ENCODE peak calls at places on chromosomes 1 and 21, in six cellular contexts. R is lower lobe of right lung, W is IMR-90, S is PC-3, M is substantia nigra, P is Panc1. D is an unnamed sample.

GRCh38 chr21:45078877-45079281 is 4.5 kb downstream of the ADARB1 start:
- DNase-seq in P (no peak), S (no peak), R (no peak), M (no peak), W (peak), D (no peak)

GRCh38 chr1:219825355-219825754 is 103.0 kb downstream of the SLC30A10 start:
- DNase-seq in R (no peak), P (no peak), M (no peak), S (no peak), W (no peak), D (no peak)

GRCh38 chr21:38639782-38640750 is 141.8 kb upstream of the ERG start:
- DNase-seq in P (no peak), M (no peak), W (no peak), R (no peak), S (no peak), D (no peak)

GRCh38 chr1:30461640-30462039 is 261.7 kb downstream of the MATN1 start:
- DNase-seq in S (peak), M (no peak), P (no peak), R (no peak), W (no peak), D (no peak)

GRCh38 chr1:178371236-178371635 is 125.5 kb downstream of the CLEC20A start:
- DNase-seq in S (no peak), R (no peak), M (no peak), P (no peak), W (peak), D (no peak)

GRCh38 chr1:181936768-181937581 is 124.5 kb downstream of the ZNF648 start:
- DNase-seq in W (no peak), S (peak), R (peak), P (peak), M (peak), D (peak)

GRCh38 chr1:1779691-1780597 is 1.7 kb upstream of the NADK start:
- DNase-seq in P (no peak), M (no peak), W (peak), R (peak), S (no peak), D (peak)

GRCh38 chr1:71843023-71843422 is 439.3 kb downstream of the NEGR1 start:
- DNase-seq in W (no peak), S (no peak), R (no peak), P (no peak), M (no peak), D (no peak)

GRCh38 chr1:150513275-150513885 is 2.2 kb upstream of the FALEC start:
- DNase-seq in R (peak), M (no peak), W (no peak), P (no peak), S (no peak), D (no peak)

GRCh38 chr1:150563340-150564038 is 14.3 kb downstream of the ADAMTSL4 start:
- DNase-seq in W (peak), M (no peak), P (no peak), R (peak), S (peak), D (peak)

GRCh38 chr21:45632165-45632896 is 11.2 kb upstream of the PCBP3 start:
- DNase-seq in W (no peak), P (no peak), M (no peak), R (no peak), S (no peak), D (no peak)

GRCh38 chr1:85865183-85865582 is 156.9 kb upstream of the ZNHIT6 start:
- DNase-seq in S (no peak), R (no peak), P (no peak), W (peak), M (no peak), D (no peak)

GRCh38 chr1:18940303-18941020 is 16.0 kb downstream of the IFFO2 start:
- DNase-seq in W (peak), R (no peak), M (no peak), S (no peak), P (no peak), D (no peak)

GRCh38 chr1:223538921-223539445 is 126.5 kb downstream of the CAPN8 start:
- DNase-seq in R (no peak), W (no peak), P (no peak), S (no peak), M (no peak), D (no peak)

GRCh38 chr1:245701631-245702030 is 546.8 kb downstream of the KIF26B start:
- DNase-seq in P (no peak), M (no peak), R (no peak), W (no peak), S (no peak), D (no peak)

GRCh38 chr1:1092890-1093609 is 18.9 kb upstream of the RNF223 start:
- DNase-seq in W (no peak), M (no peak), R (peak), P (no peak), S (no peak), D (no peak)

GRCh38 chr1:5758000-5758858 is 234.0 kb downstream of the NPHP4 start:
- DNase-seq in R (no peak), P (no peak), M (no peak), W (no peak), S (no peak), D (no peak)

GRCh38 chr1:188778578-188778977 is 1699.1 kb downstream of the BRINP3 start:
- DNase-seq in W (peak), R (no peak), S (peak), P (no peak), M (no peak), D (no peak)

GRCh38 chr21:17612023-17612564 is 607 bp downstream of the BTG3 start:
- DNase-seq in S (no peak), M (peak), P (no peak), R (peak), W (peak), D (peak)

GRCh38 chr21:44513389-44514217 is 26.4 kb downstream of the KRTAP10-1 start:
- DNase-seq in P (no peak), R (peak), W (no peak), S (peak), M (no peak), D (peak)

GRCh38 chr1:172470149-172470548 is 26.3 kb upstream of the PIGC start:
- DNase-seq in S (peak), W (no peak), M (no peak), R (no peak), P (no peak), D (no peak)

GRCh38 chr1:3339856-3340255 is 114.6 kb upstream of the ARHGEF16 start:
- DNase-seq in R (no peak), W (no peak), S (no peak), M (no peak), P (no peak), D (no peak)

GRCh38 chr1:187078321-187078720 is 249.6 kb downstream of the PLA2G4A start:
- DNase-seq in W (no peak), P (no peak), R (no peak), M (no peak), S (no peak), D (no peak)

GRCh38 chr1:236699366-236699765 is 13.1 kb downstream of the ACTN2 start:
- DNase-seq in W (peak), P (no peak), R (no peak), M (no peak), S (no peak), D (no peak)

GRCh38 chr21:27366846-27367245 is 400.0 kb upstream of the ADAMTS5 start:
- DNase-seq in M (no peak), R (no peak), P (no peak), W (peak), S (no peak), D (no peak)

GRCh38 chr1:34356862-34357261 is 180.2 kb downstream of the C1orf94 start:
- DNase-seq in P (no peak), W (no peak), S (no peak), R (no peak), M (no peak), D (peak)

GRCh38 chr1:12343823-12344487 is 114.1 kb downstream of the VPS13D start:
- DNase-seq in S (no peak), W (no peak), P (no peak), M (no peak), R (no peak), D (no peak)

GRCh38 chr1:118961156-118961555 is 27.0 kb downstream of the TBX15 start:
- DNase-seq in S (peak), W (no peak), M (no peak), P (no peak), R (no peak), D (no peak)

GRCh38 chr1:6674796-6675195 is 26.8 kb downstream of the DNAJC11 start:
- DNase-seq in W (no peak), P (no peak), S (no peak), M (no peak), R (no peak), D (no peak)

GRCh38 chr1:145751491-145752021 is 32.3 kb downstream of the CD160 start:
- DNase-seq in M (no peak), S (peak), R (no peak), P (no peak), W (peak), D (no peak)

GRCh38 chr1:197776348-197777082 is 1.2 kb upstream of the DENND1B start:
- DNase-seq in M (no peak), P (peak), S (peak), W (peak), R (no peak), D (no peak)

GRCh38 chr1:16921391-16922185 is at the start of gene CROCC:
- DNase-seq in R (peak), W (no peak), P (no peak), S (no peak), M (no peak), D (peak)

GRCh38 chr1:96927125-96927524 is 205.5 kb downstream of the PTBP2 start:
- DNase-seq in M (no peak), W (peak), P (no peak), S (no peak), R (no peak), D (no peak)

GRCh38 chr1:73593379-73593778 is 604.6 kb downstream of the LRRIQ3 start:
- DNase-seq in M (no peak), R (no peak), W (no peak), P (peak), S (peak), D (no peak)

GRCh38 chr1:31335007-31335406 is 37.9 kb downstream of the FABP3 start:
- DNase-seq in W (peak), R (no peak), P (peak), M (no peak), S (peak), D (no peak)

GRCh38 chr1:203686091-203686632 is 59.5 kb downstream of the ATP2B4 start:
- DNase-seq in S (peak), W (peak), M (no peak), R (no peak), P (no peak), D (no peak)

DNA sequence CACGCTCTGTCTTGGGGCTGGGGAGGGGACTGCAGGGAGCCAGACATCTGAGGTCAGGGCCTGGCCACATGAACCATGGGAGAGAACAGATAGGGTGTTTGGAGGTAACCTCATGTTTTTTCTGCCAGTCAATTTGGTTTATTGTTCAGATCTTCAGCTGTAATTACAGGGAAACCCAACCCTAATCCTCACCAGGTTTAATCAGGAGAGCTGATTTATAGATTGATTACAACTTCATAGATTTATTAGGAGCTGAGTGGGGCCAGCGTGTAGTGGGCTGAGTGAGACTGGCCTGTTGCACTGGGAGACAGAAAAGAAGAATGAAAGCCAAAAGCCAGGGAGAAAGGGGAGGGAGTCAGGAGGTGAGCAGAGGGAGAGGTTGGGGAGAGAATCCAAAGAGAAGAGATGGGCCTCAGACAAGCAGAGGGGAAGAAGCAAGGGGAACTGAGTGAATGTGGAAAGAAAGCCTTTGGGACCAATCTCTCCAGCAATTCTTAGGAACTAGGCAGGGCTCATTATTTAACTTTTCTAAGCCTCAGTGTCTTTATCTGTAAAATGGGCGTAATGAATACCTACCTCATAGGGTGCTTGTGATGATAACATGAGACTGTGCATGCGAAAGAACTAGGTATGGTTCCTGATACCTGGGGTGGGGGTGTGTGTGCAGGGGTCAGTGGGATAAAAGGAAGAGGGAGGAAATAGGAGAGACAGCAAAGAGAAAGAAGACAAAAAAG is 17.0 kb upstream of the STUM start:
- DNase-seq in S (no peak), W (no peak), M (no peak), P (no peak), R (no peak), D (no peak)
- H3K27ac ChIP-seq in S (no peak), W (no peak), M (no peak), P (no peak), R (no peak), D (no peak)

GRCh38 chr1:202155478-202156021 is 4.9 kb downstream of the PTPN7 start:
- DNase-seq in P (no peak), M (no peak), W (peak), R (peak), S (peak), D (peak)

GRCh38 chr1:202154148-202154765 is 6.1 kb downstream of the PTPN7 start:
- DNase-seq in M (no peak), R (no peak), S (no peak), P (no peak), W (no peak), D (peak)

GRCh38 chr1:202153284-202153683 is 7.1 kb downstream of the PTPN7 start:
- DNase-seq in W (no peak), P (no peak), S (no peak), R (no peak), M (no peak), D (no peak)

GRCh38 chr1:202156590-202156989 is 3.8 kb downstream of the PTPN7 start:
- DNase-seq in S (no peak), W (no peak), M (no peak), R (no peak), P (no peak), D (peak)

DNA sequence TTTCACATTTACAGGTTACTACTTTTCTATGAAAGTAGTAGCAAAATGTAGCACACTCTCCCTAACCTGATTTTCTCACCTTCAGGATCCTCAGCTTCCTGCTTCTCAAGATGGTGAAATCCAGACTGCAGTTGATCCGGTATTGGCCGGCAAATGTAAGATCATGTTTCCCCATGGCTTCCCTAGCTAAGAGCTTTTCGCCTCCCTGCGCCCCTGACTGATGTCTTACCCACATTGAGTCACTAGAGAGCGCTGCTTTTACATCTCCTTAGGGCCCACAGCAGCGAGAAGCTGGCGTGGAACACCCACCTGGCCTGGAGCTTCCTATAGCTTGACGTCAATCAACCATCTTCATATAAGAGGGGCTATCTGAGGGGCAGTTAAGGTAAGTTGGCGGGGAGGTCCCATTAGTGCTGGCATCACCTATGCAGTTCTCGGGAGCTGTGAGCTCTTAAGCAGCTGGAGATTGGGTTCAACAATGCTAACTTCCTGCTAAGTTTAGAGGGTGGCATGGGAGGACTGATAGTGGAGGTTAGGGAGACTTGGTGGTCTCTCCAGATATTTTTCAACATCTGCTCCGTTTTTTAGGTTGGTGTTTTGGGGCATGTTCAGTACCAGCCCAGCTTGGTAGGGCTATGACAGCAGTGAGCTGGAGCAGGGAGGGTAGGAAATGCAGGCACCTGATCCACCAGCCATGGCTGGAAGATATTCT is 5.5 kb downstream of the PTPN7 start:
- DNase-seq in R (peak), P (no peak), S (peak), W (peak), M (no peak), D (no peak)
- H3K27ac ChIP-seq in R (no peak), P (no peak), S (no peak), W (no peak), M (no peak), D (peak)

DNA sequence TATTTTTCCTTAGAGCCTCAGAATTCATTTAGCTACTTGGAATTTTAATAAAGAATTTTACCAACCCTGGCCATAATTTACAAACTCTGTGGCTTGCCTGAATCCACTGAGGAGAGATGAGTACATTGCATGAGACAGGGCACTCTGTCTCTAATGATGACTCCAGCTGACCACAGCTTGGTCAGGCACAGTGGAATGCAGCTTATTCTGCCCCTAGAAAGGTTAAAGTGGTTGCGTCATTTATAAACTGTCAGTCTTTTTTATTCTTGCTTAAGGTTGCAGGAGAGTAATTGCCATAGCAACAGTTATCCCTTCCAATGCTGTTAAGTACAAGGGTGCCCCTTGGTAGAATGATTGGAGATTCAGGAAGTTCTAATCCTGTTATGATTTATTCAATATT is 28.3 kb downstream of the PDE4B start:
- DNase-seq in R (no peak), P (no peak), S (peak), M (no peak), W (peak), D (no peak)
- H3K27ac ChIP-seq in R (no peak), P (no peak), S (no peak), M (no peak), W (no peak), D (no peak)

DNA sequence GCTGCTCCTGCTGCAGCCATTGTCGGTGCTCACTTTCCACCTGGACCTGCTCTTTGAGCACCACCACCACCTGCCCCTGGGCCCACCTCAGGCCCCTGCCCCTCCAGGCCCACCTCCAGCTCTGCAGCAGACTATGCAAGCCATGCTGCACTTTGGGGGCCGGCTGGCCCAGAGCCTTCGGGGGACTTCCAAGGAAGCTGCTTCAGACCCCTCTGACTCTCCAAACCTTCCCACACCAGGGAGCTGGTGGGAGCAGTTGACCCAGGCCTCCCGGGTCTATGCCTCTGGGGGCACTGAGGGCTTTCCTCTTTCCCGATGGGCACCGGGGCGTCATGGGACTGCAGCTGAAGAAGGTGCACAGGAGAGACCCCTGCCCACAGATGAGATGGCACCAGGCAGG is 6.0 kb downstream of the RUSC1 start:
- DNase-seq in M (no peak), R (no peak), P (no peak), W (no peak), S (no peak), D (no peak)
- H3K27ac ChIP-seq in M (no peak), R (no peak), P (peak), W (no peak), S (no peak), D (no peak)